ENCODE peak calls at places on chromosomes 4 and X, in four cellular contexts. One of them, this sample, is unnamed.
A peak's percentile ranks its signal among the peaks of the same experiment; 100 is the strongest.

GRCh38 chr4:1376841-1377605 is 29.2 kb downstream of the NKX1-1 start:
- DNase-seq in GM12878: no peak
- DNase-seq in H1: no peak
- DNase-seq in K562: no peak
- DNase-seq in this sample: no peak

GRCh38 chr4:6095023-6095817 is 77.0 kb upstream of the C4orf50 start:
- DNase-seq in GM12878: no peak
- DNase-seq in K562: no peak
- DNase-seq in H1: no peak
- DNase-seq in this sample: no peak

GRCh38 chr4:158112612-158113011 is 60.2 kb downstream of the GASK1B start:
- DNase-seq in H1: no peak
- DNase-seq in GM12878: no peak
- DNase-seq in K562: no peak
- DNase-seq in this sample: no peak

GRCh38 chrX:86215260-86215659 is 67.0 kb downstream of the DACH2 start:
- DNase-seq in GM12878: no peak
- DNase-seq in H1: no peak
- DNase-seq in K562: no peak
- DNase-seq in this sample: no peak

GRCh38 chr4:10625130-10625529 is 59.4 kb downstream of the CLNK start:
- DNase-seq in GM12878: no peak
- DNase-seq in K562: no peak
- DNase-seq in H1: no peak
- DNase-seq in this sample: no peak

GRCh38 chr4:45662996-45663395 is 460.9 kb downstream of the GABRG1 start:
- DNase-seq in GM12878: no peak
- DNase-seq in K562: no peak
- DNase-seq in H1: no peak
- DNase-seq in this sample: no peak

GRCh38 chr4:95548738-95549245 is at the start of gene UNC5C:
- DNase-seq in GM12878: no peak
- DNase-seq in H1: peak; percentile 73
- DNase-seq in K562: no peak
- DNase-seq in this sample: no peak

GRCh38 chrX:39008554-39008953 is 207.3 kb downstream of the MID1IP1 start:
- DNase-seq in H1: no peak
- DNase-seq in GM12878: no peak
- DNase-seq in K562: no peak
- DNase-seq in this sample: no peak

GRCh38 chr4:81688085-81688484 is 216.4 kb upstream of the RASGEF1B start:
- DNase-seq in H1: no peak
- DNase-seq in GM12878: no peak
- DNase-seq in K562: no peak
- DNase-seq in this sample: no peak

GRCh38 chrX:104315555-104315954 is 60.8 kb upstream of the ESX1 start:
- DNase-seq in GM12878: no peak
- DNase-seq in H1: no peak
- DNase-seq in K562: no peak
- DNase-seq in this sample: no peak

GRCh38 chr4:70705856-70706461 is 15.8 kb upstream of the RUFY3 start:
- DNase-seq in GM12878: no peak
- DNase-seq in K562: no peak
- DNase-seq in H1: no peak
- DNase-seq in this sample: no peak

GRCh38 chrX:41127476-41128192 is 42.4 kb downstream of the USP9X start:
- DNase-seq in K562: no peak
- DNase-seq in H1: no peak
- DNase-seq in GM12878: no peak
- DNase-seq in this sample: no peak

GRCh38 chr4:8707045-8707781 is 114.6 kb downstream of the CPZ start:
- DNase-seq in GM12878: no peak
- DNase-seq in K562: no peak
- DNase-seq in H1: peak; percentile 45
- DNase-seq in this sample: no peak

GRCh38 chr4:99563310-99564186 is at the start of gene TRMT10A:
- DNase-seq in GM12878: peak; percentile 85
- DNase-seq in H1: peak; percentile 94
- DNase-seq in K562: peak; percentile 89
- DNase-seq in this sample: peak; percentile 96

GRCh38 chr4:109735566-109736454 is 5.9 kb upstream of the PLA2G12A start:
- DNase-seq in K562: peak; percentile 53
- DNase-seq in H1: no peak
- DNase-seq in GM12878: no peak
- DNase-seq in this sample: no peak

GRCh38 chrX:122475306-122475705 is 708.8 kb upstream of the GRIA3 start:
- DNase-seq in K562: no peak
- DNase-seq in H1: no peak
- DNase-seq in GM12878: no peak
- DNase-seq in this sample: no peak

GRCh38 chr4:184744251-184744650 is 10.4 kb upstream of the CENPU start:
- DNase-seq in GM12878: no peak
- DNase-seq in H1: no peak
- DNase-seq in K562: no peak
- DNase-seq in this sample: no peak

GRCh38 chr4:64394469-64394868 is 14.8 kb downstream of the TECRL start:
- DNase-seq in H1: no peak
- DNase-seq in K562: no peak
- DNase-seq in GM12878: no peak
- DNase-seq in this sample: no peak

GRCh38 chr4:53780736-53781400 is 189.6 kb upstream of the LNX1 start:
- DNase-seq in H1: no peak
- DNase-seq in GM12878: no peak
- DNase-seq in K562: no peak
- DNase-seq in this sample: no peak

GRCh38 chrX:115362334-115363095 is 73.0 kb downstream of the LUZP4 start:
- DNase-seq in GM12878: no peak
- DNase-seq in H1: no peak
- DNase-seq in K562: no peak
- DNase-seq in this sample: no peak

GRCh38 chr4:100067255-100067654 is 117.2 kb upstream of the H2AZ1 start:
- DNase-seq in K562: no peak
- DNase-seq in GM12878: no peak
- DNase-seq in H1: no peak
- DNase-seq in this sample: no peak

GRCh38 chr4:25223770-25224375 is 10.0 kb upstream of the PI4K2B start:
- DNase-seq in K562: no peak
- DNase-seq in GM12878: no peak
- DNase-seq in H1: peak; percentile 81
- DNase-seq in this sample: peak; percentile 57

GRCh38 chr4:8615921-8616787 is 23.6 kb downstream of the CPZ start:
- DNase-seq in K562: no peak
- DNase-seq in GM12878: no peak
- DNase-seq in H1: no peak
- DNase-seq in this sample: no peak

GRCh38 chr4:63618883-63619573 is 790.2 kb downstream of the TECRL start:
- DNase-seq in GM12878: no peak
- DNase-seq in H1: no peak
- DNase-seq in K562: no peak
- DNase-seq in this sample: no peak

GRCh38 chr4:81405900-81406401 is 65.8 kb downstream of the RASGEF1B start:
- DNase-seq in H1: no peak
- DNase-seq in K562: peak; percentile 68
- DNase-seq in GM12878: peak; percentile 13
- DNase-seq in this sample: peak; percentile 68

GRCh38 chr4:68123525-68123924 is 6.1 kb downstream of the TMPRSS11F start:
- DNase-seq in K562: no peak
- DNase-seq in GM12878: no peak
- DNase-seq in H1: no peak
- DNase-seq in this sample: no peak

GRCh38 chr4:27145556-27145955 is 284.9 kb downstream of the STIM2 start:
- DNase-seq in GM12878: no peak
- DNase-seq in K562: no peak
- DNase-seq in H1: no peak
- DNase-seq in this sample: no peak

DNA sequence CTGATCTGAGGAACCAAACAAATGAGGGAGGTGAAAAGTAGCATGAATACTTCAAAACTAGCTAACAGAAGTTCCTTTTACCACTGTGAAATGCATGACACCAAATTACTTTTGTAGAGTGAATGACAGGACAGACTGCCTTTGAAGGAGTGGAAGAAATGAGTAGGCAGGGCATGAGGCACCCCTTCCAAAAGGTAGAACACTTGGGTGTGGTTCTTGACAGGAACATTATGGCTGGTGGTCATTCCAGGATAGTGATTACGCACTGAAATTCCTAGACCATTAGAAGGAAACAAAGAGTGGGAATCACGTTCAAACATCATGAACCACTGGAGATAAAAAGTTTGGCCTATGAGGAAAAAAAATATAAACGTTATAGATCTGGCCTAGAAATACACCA is 4.9 kb downstream of the HUWE1 start:
- DNase-seq in K562: no peak
- DNase-seq in GM12878: no peak
- DNase-seq in H1: no peak
- DNase-seq in this sample: no peak
- H4K20me1 ChIP-seq in K562: peaks cover 11% of the 10 kb centered on the region
- H4K20me1 ChIP-seq in GM12878: peaks cover 3% of the 10 kb centered on the region
- H4K20me1 ChIP-seq in H1: peaks cover 5% of the 10 kb centered on the region
- H4K20me1 ChIP-seq in this sample: peaks cover 5% of the 10 kb centered on the region

GRCh38 chr4:16136321-16136720 is 52.5 kb upstream of the PROM1 start:
- DNase-seq in H1: no peak
- DNase-seq in GM12878: no peak
- DNase-seq in K562: no peak
- DNase-seq in this sample: no peak
- TF ChIP-seq YY1 in H1: no peak
- TF ChIP-seq YY1 in GM12878: no peak
- TF ChIP-seq YY1 in K562: no peak
- TF ChIP-seq YY1 in this sample: no peak

DNA sequence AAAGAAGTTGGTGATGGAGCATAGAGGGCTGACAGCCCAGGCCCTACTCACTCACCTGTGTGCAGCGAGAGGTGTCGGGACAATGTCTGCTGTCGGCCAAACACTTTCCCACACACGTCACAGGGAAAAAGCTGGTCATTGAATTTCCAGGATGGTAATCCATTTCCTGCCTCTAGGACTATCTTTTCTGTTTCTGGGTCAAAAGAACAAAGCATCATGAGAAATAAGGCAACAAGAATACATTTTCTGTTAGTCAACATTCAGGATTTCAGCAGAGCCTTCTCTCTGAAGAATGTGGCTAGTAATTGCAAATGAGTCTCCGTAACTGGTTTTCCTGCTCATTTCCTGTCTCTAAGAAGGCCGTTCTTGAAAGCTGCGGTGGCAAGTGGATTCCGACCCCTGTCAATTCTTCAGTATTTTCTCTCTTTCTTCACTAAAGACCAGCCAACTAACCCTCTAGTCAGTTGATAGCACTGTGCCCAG is 99.4 kb downstream of the C4orf51 start:
- DNase-seq in H1: no peak
- DNase-seq in K562: no peak
- DNase-seq in GM12878: no peak
- DNase-seq in this sample: no peak
- TF ChIP-seq EGR1 in H1: no peak
- TF ChIP-seq EGR1 in K562: no peak
- TF ChIP-seq EGR1 in GM12878: no peak
- TF ChIP-seq EGR1 in this sample: no peak

GRCh38 chrX:9566150-9566621 is 101.3 kb downstream of the TBL1X start:
- DNase-seq in H1: no peak
- DNase-seq in GM12878: no peak
- DNase-seq in K562: no peak
- DNase-seq in this sample: peak; percentile 32
- H4K20me1 ChIP-seq in H1: peaks cover 9% of the 10 kb centered on the region
- H4K20me1 ChIP-seq in GM12878: no peaks in the 10 kb centered on the region
- H4K20me1 ChIP-seq in K562: peaks cover 10% of the 10 kb centered on the region
- H4K20me1 ChIP-seq in this sample: no peaks in the 10 kb centered on the region